ENCODE peak calls at places on chromosomes 6 and 20, in ten cellular contexts. One of them, this sample, is unnamed.

GRCh38 chr20:32982617-32983458 is 21.4 kb downstream of the SUN5 start:
- DNase-seq in HCT116: no peak
- DNase-seq in transverse colon: no peak
- DNase-seq in suprapubic skin: peak
- DNase-seq in H1: no peak
- DNase-seq in GM12891: no peak
- DNase-seq in stomach: peak
- DNase-seq in spleen: peak
- DNase-seq in SK-N-SH: peak
- DNase-seq in K562: no peak
- DNase-seq in this sample: no peak

GRCh38 chr6:37493047-37493995 is 6.4 kb downstream of the CCDC167 start:
- DNase-seq in HCT116: no peak
- DNase-seq in transverse colon: no peak
- DNase-seq in suprapubic skin: no peak
- DNase-seq in H1: no peak
- DNase-seq in GM12891: no peak
- DNase-seq in stomach: peak
- DNase-seq in spleen: no peak
- DNase-seq in SK-N-SH: no peak
- DNase-seq in K562: no peak
- DNase-seq in this sample: no peak

GRCh38 chr6:79625746-79626145 is 5.4 kb upstream of the SH3BGRL2 start:
- DNase-seq in HCT116: no peak
- DNase-seq in transverse colon: no peak
- DNase-seq in suprapubic skin: no peak
- DNase-seq in H1: no peak
- DNase-seq in GM12891: no peak
- DNase-seq in stomach: no peak
- DNase-seq in spleen: no peak
- DNase-seq in SK-N-SH: no peak
- DNase-seq in K562: no peak
- DNase-seq in this sample: peak

GRCh38 chr6:150628908-150629307 is 29.2 kb downstream of the PLEKHG1 start:
- DNase-seq in HCT116: no peak
- DNase-seq in transverse colon: no peak
- DNase-seq in suprapubic skin: no peak
- DNase-seq in H1: no peak
- DNase-seq in GM12891: no peak
- DNase-seq in stomach: no peak
- DNase-seq in spleen: no peak
- DNase-seq in SK-N-SH: no peak
- DNase-seq in K562: no peak
- DNase-seq in this sample: no peak

GRCh38 chr6:166456360-166457156 is 73.8 kb upstream of the MPC1 start:
- DNase-seq in HCT116: no peak
- DNase-seq in transverse colon: peak
- DNase-seq in suprapubic skin: no peak
- DNase-seq in H1: no peak
- DNase-seq in GM12891: no peak
- DNase-seq in stomach: no peak
- DNase-seq in spleen: no peak
- DNase-seq in SK-N-SH: no peak
- DNase-seq in K562: no peak
- DNase-seq in this sample: no peak

GRCh38 chr6:95248501-95248900 is 328.8 kb upstream of the MANEA start:
- DNase-seq in HCT116: no peak
- DNase-seq in transverse colon: no peak
- DNase-seq in suprapubic skin: no peak
- DNase-seq in H1: no peak
- DNase-seq in GM12891: no peak
- DNase-seq in stomach: no peak
- DNase-seq in spleen: no peak
- DNase-seq in SK-N-SH: no peak
- DNase-seq in K562: no peak
- DNase-seq in this sample: no peak

GRCh38 chr20:39453890-39454289 is 491.7 kb downstream of the DHX35 start:
- DNase-seq in HCT116: no peak
- DNase-seq in transverse colon: no peak
- DNase-seq in suprapubic skin: no peak
- DNase-seq in H1: no peak
- DNase-seq in GM12891: no peak
- DNase-seq in stomach: no peak
- DNase-seq in spleen: peak
- DNase-seq in SK-N-SH: no peak
- DNase-seq in K562: no peak
- DNase-seq in this sample: no peak

GRCh38 chr20:16486532-16486931 is 86.7 kb downstream of the KIF16B start:
- DNase-seq in HCT116: no peak
- DNase-seq in transverse colon: no peak
- DNase-seq in suprapubic skin: no peak
- DNase-seq in H1: no peak
- DNase-seq in GM12891: no peak
- DNase-seq in stomach: no peak
- DNase-seq in spleen: no peak
- DNase-seq in SK-N-SH: no peak
- DNase-seq in K562: no peak
- DNase-seq in this sample: no peak

GRCh38 chr6:16321341-16321710 is 82.9 kb downstream of the GMPR start:
- DNase-seq in HCT116: no peak
- DNase-seq in transverse colon: no peak
- DNase-seq in suprapubic skin: no peak
- DNase-seq in H1: no peak
- DNase-seq in GM12891: no peak
- DNase-seq in stomach: no peak
- DNase-seq in spleen: no peak
- DNase-seq in SK-N-SH: no peak
- DNase-seq in K562: no peak
- DNase-seq in this sample: no peak

GRCh38 chr6:16318953-16319720 is 80.8 kb downstream of the GMPR start:
- DNase-seq in HCT116: no peak
- DNase-seq in transverse colon: no peak
- DNase-seq in suprapubic skin: no peak
- DNase-seq in H1: no peak
- DNase-seq in GM12891: no peak
- DNase-seq in stomach: no peak
- DNase-seq in spleen: no peak
- DNase-seq in SK-N-SH: no peak
- DNase-seq in K562: no peak
- DNase-seq in this sample: no peak

GRCh38 chr6:16321826-16322225 is 83.4 kb downstream of the GMPR start:
- DNase-seq in HCT116: no peak
- DNase-seq in transverse colon: no peak
- DNase-seq in suprapubic skin: no peak
- DNase-seq in H1: no peak
- DNase-seq in GM12891: no peak
- DNase-seq in stomach: no peak
- DNase-seq in spleen: no peak
- DNase-seq in SK-N-SH: no peak
- DNase-seq in K562: no peak
- DNase-seq in this sample: no peak

GRCh38 chr6:16319813-16320532 is 81.6 kb downstream of the GMPR start:
- DNase-seq in HCT116: peak
- DNase-seq in transverse colon: peak
- DNase-seq in suprapubic skin: peak
- DNase-seq in H1: no peak
- DNase-seq in GM12891: no peak
- DNase-seq in stomach: peak
- DNase-seq in spleen: peak
- DNase-seq in SK-N-SH: no peak
- DNase-seq in K562: peak
- DNase-seq in this sample: no peak

DNA sequence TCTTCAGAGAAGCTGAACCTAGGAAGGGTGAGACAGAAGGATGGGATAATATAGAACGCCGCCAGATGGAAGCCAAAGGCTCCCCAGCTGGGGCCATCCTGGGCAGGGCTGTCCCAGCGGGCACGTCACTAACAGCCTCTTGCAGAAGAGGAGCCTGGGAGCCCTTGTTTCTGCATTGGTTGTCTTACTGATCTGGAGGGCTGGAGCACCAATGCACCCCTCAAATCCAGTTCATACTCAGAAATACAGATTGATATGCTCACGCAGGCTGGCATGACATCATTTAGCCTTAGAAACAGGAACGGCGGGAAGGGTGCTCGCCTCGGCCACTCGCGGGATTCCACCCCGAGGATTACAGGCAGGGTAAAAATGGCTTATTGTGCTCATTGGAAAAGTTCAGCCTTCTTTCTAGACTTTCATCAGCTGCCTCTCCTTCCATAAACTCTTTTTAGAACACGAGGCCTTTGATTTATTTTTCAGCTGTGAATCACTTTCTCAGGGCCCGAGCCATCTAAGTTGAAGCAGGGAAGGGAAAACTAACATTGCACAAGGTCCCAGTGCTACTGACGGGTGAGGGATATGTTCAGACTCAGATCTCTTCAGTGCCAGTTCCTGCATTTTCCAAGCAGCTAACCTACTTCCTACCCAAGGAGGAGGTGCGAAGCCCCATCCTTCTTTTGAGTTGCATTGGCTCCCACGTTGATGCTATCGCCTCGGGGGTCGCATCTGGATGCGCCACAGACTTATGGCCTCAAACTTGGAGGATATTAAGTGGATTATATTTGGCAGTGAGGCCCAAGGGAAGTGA is 82.3 kb downstream of the GMPR start:
- DNase-seq in HCT116: no peak
- DNase-seq in transverse colon: no peak
- DNase-seq in suprapubic skin: no peak
- DNase-seq in H1: no peak
- DNase-seq in GM12891: no peak
- DNase-seq in stomach: no peak
- DNase-seq in spleen: no peak
- DNase-seq in SK-N-SH: no peak
- DNase-seq in K562: no peak
- DNase-seq in this sample: no peak
- TF ChIP-seq POLR2AphosphoS5 in HCT116: no peak
- TF ChIP-seq POLR2AphosphoS5 in transverse colon: no peak
- TF ChIP-seq POLR2AphosphoS5 in suprapubic skin: no peak
- TF ChIP-seq POLR2AphosphoS5 in H1: no peak
- TF ChIP-seq POLR2AphosphoS5 in GM12891: no peak
- TF ChIP-seq POLR2AphosphoS5 in stomach: peak
- TF ChIP-seq POLR2AphosphoS5 in spleen: no peak
- TF ChIP-seq POLR2AphosphoS5 in SK-N-SH: no peak
- TF ChIP-seq POLR2AphosphoS5 in K562: no peak
- TF ChIP-seq POLR2AphosphoS5 in this sample: peak

DNA sequence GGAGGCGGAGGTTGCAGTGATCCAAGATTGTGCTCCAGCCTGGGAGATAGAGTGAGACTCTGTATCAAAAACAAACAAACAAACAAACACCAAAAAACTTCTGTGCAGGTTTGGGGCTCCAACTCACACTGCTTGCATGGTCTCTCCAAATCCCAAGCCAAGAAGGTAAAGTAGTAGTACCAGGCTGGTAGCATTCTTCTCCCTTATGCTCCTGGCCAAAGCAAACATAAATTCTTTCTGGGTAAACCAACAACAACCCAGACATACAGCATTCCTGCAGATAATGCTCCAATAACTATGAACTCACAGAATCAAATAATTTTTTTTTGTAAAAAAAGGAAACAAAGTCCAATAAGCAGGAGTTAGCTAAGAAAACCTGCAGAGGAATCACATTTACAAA is 57.8 kb upstream of the KLHL31 start:
- DNase-seq in HCT116: no peak
- DNase-seq in transverse colon: no peak
- DNase-seq in suprapubic skin: no peak
- DNase-seq in H1: no peak
- DNase-seq in GM12891: no peak
- DNase-seq in stomach: no peak
- DNase-seq in spleen: no peak
- DNase-seq in SK-N-SH: no peak
- DNase-seq in K562: no peak
- DNase-seq in this sample: no peak
- TF ChIP-seq POLR2AphosphoS5 in HCT116: no peak
- TF ChIP-seq POLR2AphosphoS5 in transverse colon: no peak
- TF ChIP-seq POLR2AphosphoS5 in suprapubic skin: no peak
- TF ChIP-seq POLR2AphosphoS5 in H1: no peak
- TF ChIP-seq POLR2AphosphoS5 in GM12891: no peak
- TF ChIP-seq POLR2AphosphoS5 in stomach: no peak
- TF ChIP-seq POLR2AphosphoS5 in spleen: no peak
- TF ChIP-seq POLR2AphosphoS5 in SK-N-SH: no peak
- TF ChIP-seq POLR2AphosphoS5 in K562: no peak
- TF ChIP-seq POLR2AphosphoS5 in this sample: no peak

GRCh38 chr6:31624070-31624469 is 3.6 kb downstream of the PRRC2A start:
- DNase-seq in HCT116: no peak
- DNase-seq in transverse colon: no peak
- DNase-seq in suprapubic skin: no peak
- DNase-seq in H1: no peak
- DNase-seq in GM12891: no peak
- DNase-seq in stomach: no peak
- DNase-seq in spleen: no peak
- DNase-seq in SK-N-SH: peak
- DNase-seq in K562: no peak
- DNase-seq in this sample: no peak

GRCh38 chr6:31621991-31622390 is 1.5 kb downstream of the PRRC2A start:
- DNase-seq in HCT116: no peak
- DNase-seq in transverse colon: peak
- DNase-seq in suprapubic skin: no peak
- DNase-seq in H1: no peak
- DNase-seq in GM12891: no peak
- DNase-seq in stomach: no peak
- DNase-seq in spleen: no peak
- DNase-seq in SK-N-SH: peak
- DNase-seq in K562: no peak
- DNase-seq in this sample: no peak

GRCh38 chr6:31620586-31621319 is at the start of gene PRRC2A:
- DNase-seq in HCT116: peak
- DNase-seq in transverse colon: peak
- DNase-seq in suprapubic skin: peak
- DNase-seq in H1: peak
- DNase-seq in GM12891: peak
- DNase-seq in stomach: peak
- DNase-seq in spleen: peak
- DNase-seq in SK-N-SH: peak
- DNase-seq in K562: peak
- DNase-seq in this sample: peak

GRCh38 chr6:31621320-31621939 is 915 bp downstream of the PRRC2A start:
- DNase-seq in HCT116: no peak
- DNase-seq in transverse colon: no peak
- DNase-seq in suprapubic skin: no peak
- DNase-seq in H1: no peak
- DNase-seq in GM12891: no peak
- DNase-seq in stomach: no peak
- DNase-seq in spleen: no peak
- DNase-seq in SK-N-SH: peak
- DNase-seq in K562: no peak
- DNase-seq in this sample: no peak

DNA sequence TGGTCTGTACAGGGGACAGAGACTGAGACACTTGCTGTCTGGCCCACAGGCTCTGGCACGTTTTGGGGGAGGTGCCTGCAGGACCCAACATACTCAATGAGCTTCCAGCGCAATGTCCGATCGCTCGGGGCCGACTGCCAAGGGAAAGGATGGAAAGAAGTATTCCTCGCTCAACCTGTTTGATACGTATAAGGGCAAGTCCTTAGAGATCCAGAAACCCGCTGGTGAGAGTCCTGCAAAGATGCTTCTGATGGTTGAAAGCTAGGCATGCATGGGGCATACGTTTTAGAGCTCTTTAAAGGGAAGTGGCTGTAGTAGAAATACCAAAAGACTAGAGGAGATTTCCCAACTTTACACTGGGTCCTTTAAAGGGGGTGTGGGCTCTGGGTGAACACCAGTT is 2.2 kb downstream of the PRRC2A start:
- DNase-seq in HCT116: no peak
- DNase-seq in transverse colon: no peak
- DNase-seq in suprapubic skin: no peak
- DNase-seq in H1: no peak
- DNase-seq in GM12891: no peak
- DNase-seq in stomach: peak
- DNase-seq in spleen: no peak
- DNase-seq in SK-N-SH: peak
- DNase-seq in K562: no peak
- DNase-seq in this sample: no peak
- TF ChIP-seq POLR2AphosphoS5 in HCT116: no peak
- TF ChIP-seq POLR2AphosphoS5 in transverse colon: no peak
- TF ChIP-seq POLR2AphosphoS5 in suprapubic skin: no peak
- TF ChIP-seq POLR2AphosphoS5 in H1: no peak
- TF ChIP-seq POLR2AphosphoS5 in GM12891: no peak
- TF ChIP-seq POLR2AphosphoS5 in stomach: no peak
- TF ChIP-seq POLR2AphosphoS5 in spleen: no peak
- TF ChIP-seq POLR2AphosphoS5 in SK-N-SH: no peak
- TF ChIP-seq POLR2AphosphoS5 in K562: no peak
- TF ChIP-seq POLR2AphosphoS5 in this sample: no peak

GRCh38 chr6:152071843-152072242 is 264.4 kb downstream of the ESR1 start:
- DNase-seq in HCT116: no peak
- DNase-seq in transverse colon: no peak
- DNase-seq in suprapubic skin: no peak
- DNase-seq in H1: no peak
- DNase-seq in GM12891: no peak
- DNase-seq in stomach: no peak
- DNase-seq in spleen: no peak
- DNase-seq in SK-N-SH: no peak
- DNase-seq in K562: no peak
- DNase-seq in this sample: no peak

GRCh38 chr6:152063170-152063921 is 255.9 kb downstream of the ESR1 start:
- DNase-seq in HCT116: no peak
- DNase-seq in transverse colon: no peak
- DNase-seq in suprapubic skin: no peak
- DNase-seq in H1: no peak
- DNase-seq in GM12891: no peak
- DNase-seq in stomach: no peak
- DNase-seq in spleen: no peak
- DNase-seq in SK-N-SH: no peak
- DNase-seq in K562: no peak
- DNase-seq in this sample: no peak

GRCh38 chr6:152071318-152071717 is 263.8 kb downstream of the ESR1 start:
- DNase-seq in HCT116: no peak
- DNase-seq in transverse colon: no peak
- DNase-seq in suprapubic skin: no peak
- DNase-seq in H1: no peak
- DNase-seq in GM12891: no peak
- DNase-seq in stomach: no peak
- DNase-seq in spleen: no peak
- DNase-seq in SK-N-SH: no peak
- DNase-seq in K562: no peak
- DNase-seq in this sample: no peak

GRCh38 chr6:152070556-152070955 is 263.1 kb downstream of the ESR1 start:
- DNase-seq in HCT116: no peak
- DNase-seq in transverse colon: no peak
- DNase-seq in suprapubic skin: no peak
- DNase-seq in H1: no peak
- DNase-seq in GM12891: no peak
- DNase-seq in stomach: no peak
- DNase-seq in spleen: no peak
- DNase-seq in SK-N-SH: no peak
- DNase-seq in K562: no peak
- DNase-seq in this sample: no peak

GRCh38 chr6:152068622-152069261 is 261.3 kb downstream of the ESR1 start:
- DNase-seq in HCT116: no peak
- DNase-seq in transverse colon: no peak
- DNase-seq in suprapubic skin: no peak
- DNase-seq in H1: no peak
- DNase-seq in GM12891: no peak
- DNase-seq in stomach: no peak
- DNase-seq in spleen: no peak
- DNase-seq in SK-N-SH: no peak
- DNase-seq in K562: peak
- DNase-seq in this sample: no peak
- TF ChIP-seq POLR2AphosphoS5 in HCT116: no peak
- TF ChIP-seq POLR2AphosphoS5 in transverse colon: no peak
- TF ChIP-seq POLR2AphosphoS5 in suprapubic skin: no peak
- TF ChIP-seq POLR2AphosphoS5 in H1: no peak
- TF ChIP-seq POLR2AphosphoS5 in GM12891: no peak
- TF ChIP-seq POLR2AphosphoS5 in stomach: no peak
- TF ChIP-seq POLR2AphosphoS5 in spleen: no peak
- TF ChIP-seq POLR2AphosphoS5 in SK-N-SH: no peak
- TF ChIP-seq POLR2AphosphoS5 in K562: no peak
- TF ChIP-seq POLR2AphosphoS5 in this sample: no peak

This sample was measured in esophagus muscularis mucosa.